ENCODE peak calls at places on chromosomes 1 and 21, in seven cellular contexts. S is small intestine; E is HCT116; Z is stomach; D is MM.1S; A is fibroblast of lung; R is CD8-positive, alpha-beta memory T cell. G is an unnamed sample.

GRCh38 chr1:19209439-19209989 is 552 bp downstream of the UBR4 start:
- DNase-seq in S (peak), E (no peak), Z (peak), D (peak), A (peak), R (no peak), G (peak)

GRCh38 chr1:223775054-223775453 is 62.7 kb downstream of the CAPN2 start:
- DNase-seq in S (no peak), E (no peak), Z (no peak), D (no peak), A (no peak), R (no peak), G (no peak)

GRCh38 chr1:918353-918752 is 5.4 kb upstream of the SAMD11 start:
- DNase-seq in S (no peak), E (no peak), Z (no peak), D (no peak), A (no peak), R (no peak), G (no peak)

GRCh38 chr1:21734526-21734925 is 48.4 kb downstream of the USP48 start:
- DNase-seq in S (no peak), E (no peak), Z (no peak), D (no peak), A (peak), R (no peak), G (no peak)

GRCh38 chr1:201376464-201377374 is 761 bp downstream of the TNNT2 start:
- DNase-seq in S (peak), E (peak), Z (peak), D (peak), A (peak), R (no peak), G (peak)

GRCh38 chr21:30372139-30372770 is at the start of gene KRTAP13-2:
- DNase-seq in S (no peak), E (no peak), Z (no peak), D (no peak), A (no peak), R (no peak), G (no peak)

GRCh38 chr21:30337644-30338170 is at the start of gene KRTAP27-1:
- DNase-seq in S (no peak), E (no peak), Z (no peak), D (no peak), A (no peak), R (no peak), G (no peak)

GRCh38 chr1:230205719-230206198 is 138.7 kb downstream of the GALNT2 start:
- DNase-seq in S (peak), E (no peak), Z (peak), D (no peak), A (peak), R (no peak), G (no peak)

GRCh38 chr1:39494671-39495410 is 3.4 kb downstream of the BMP8A start:
- DNase-seq in S (no peak), E (no peak), Z (no peak), D (no peak), A (no peak), R (no peak), G (no peak)

GRCh38 chr1:156591432-156592157 is at the start of gene NAXE:
- DNase-seq in S (peak), E (no peak), Z (peak), D (peak), A (peak), R (peak), G (peak)
- H3K27ac ChIP-seq in S (peak), E (peak), Z (peak), D (peak), A (peak), R (peak), G (peak)

GRCh38 chr1:44332505-44332904 is 22.6 kb downstream of the ERI3 start:
- DNase-seq in S (no peak), E (no peak), Z (no peak), D (no peak), A (no peak), R (no peak), G (no peak)
- H3K27ac ChIP-seq in S (no peak), E (no peak), Z (no peak), D (no peak), A (no peak), R (no peak), G (no peak)

GRCh38 chr1:154807048-154807591 is 63.0 kb downstream of the KCNN3 start:
- DNase-seq in S (no peak), E (no peak), Z (no peak), D (peak), A (no peak), R (no peak), G (peak)

GRCh38 chr1:154806333-154806732 is 63.7 kb downstream of the KCNN3 start:
- DNase-seq in S (no peak), E (no peak), Z (no peak), D (no peak), A (no peak), R (no peak), G (no peak)

GRCh38 chr1:154801612-154802011 is 68.5 kb downstream of the KCNN3 start:
- DNase-seq in S (no peak), E (no peak), Z (no peak), D (no peak), A (no peak), R (no peak), G (no peak)

GRCh38 chr1:154802336-154803003 is 67.6 kb downstream of the KCNN3 start:
- DNase-seq in S (no peak), E (no peak), Z (no peak), D (no peak), A (no peak), R (peak), G (no peak)

DNA sequence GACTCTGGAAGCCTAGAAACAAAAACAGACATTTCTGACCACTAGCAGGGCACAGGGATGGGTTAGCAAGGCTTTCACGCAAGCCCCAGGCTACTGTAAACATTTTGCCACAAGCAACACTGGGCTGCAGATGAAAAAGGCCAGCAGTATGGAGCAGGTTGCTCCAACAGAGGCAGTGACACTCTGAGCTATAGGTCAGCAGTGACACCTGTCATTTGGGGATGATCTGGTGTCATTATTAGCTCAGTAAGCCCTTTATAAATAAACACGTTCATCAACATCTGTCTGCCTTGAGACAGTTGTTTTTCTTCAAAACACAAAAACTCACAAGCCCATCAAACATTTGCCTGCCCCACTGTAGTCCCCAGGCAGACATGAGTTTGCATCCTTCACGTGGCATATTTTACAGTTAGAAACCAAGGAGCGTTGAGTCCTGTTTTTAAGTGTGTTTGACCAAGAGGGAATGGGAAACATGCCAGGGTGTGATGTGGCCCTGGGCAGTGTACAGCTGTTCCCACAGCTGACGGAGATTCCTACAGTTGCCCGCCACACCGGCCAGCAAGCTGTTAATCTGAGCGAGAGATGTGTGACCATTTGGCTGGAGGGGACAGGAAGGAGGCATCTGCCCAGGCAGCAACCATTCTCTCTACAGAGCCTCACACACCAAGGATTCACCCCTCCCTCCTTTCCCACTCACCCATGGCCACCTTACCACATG is 66.7 kb downstream of the KCNN3 start:
- DNase-seq in S (no peak), E (no peak), Z (no peak), D (no peak), A (no peak), R (no peak), G (no peak)
- H3K27ac ChIP-seq in S (no peak), E (no peak), Z (no peak), D (no peak), A (no peak), R (no peak), G (no peak)

GRCh38 chr1:199010492-199010891 is 371.7 kb downstream of the PTPRC start:
- DNase-seq in S (no peak), E (no peak), Z (no peak), D (no peak), A (no peak), R (no peak), G (no peak)
- H3K27ac ChIP-seq in S (no peak), E (no peak), Z (no peak), D (no peak), A (no peak), R (no peak), G (no peak)

GRCh38 chr1:10685851-10686403 is 110.5 kb downstream of the CASZ1 start:
- DNase-seq in S (no peak), E (no peak), Z (peak), D (no peak), A (peak), R (no peak), G (no peak)
- H3K27ac ChIP-seq in S (peak), E (no peak), Z (peak), D (no peak), A (no peak), R (no peak), G (peak)